ENCODE peak calls at places on chromosome 9, in four cellular contexts. U is transverse colon, B is endothelial cell of umbilical vein, N is HCT116. L is an unnamed sample.
A peak's percentile ranks its signal among the peaks of the same experiment; 100 is the strongest.

GRCh38 chr9:128122809-128123175 is 4.7 kb downstream of the PTGES2 start:
- DNase-seq in U (no peak), B (no peak), N (no peak), L (no peak)

GRCh38 chr9:109001275-109001676 is 12.0 kb downstream of the CTNNAL1 start:
- DNase-seq in U (no peak), B (peak; percentile 62), N (peak; percentile 83), L (no peak)

GRCh38 chr9:77980622-77981021 is 51.0 kb downstream of the GNAQ start:
- DNase-seq in U (no peak), B (peak; percentile 37), N (no peak), L (no peak)

GRCh38 chr9:93121316-93122241 is 12.5 kb downstream of the NINJ1 start:
- DNase-seq in U (peak; percentile 5), B (no peak), N (no peak), L (peak; percentile 63)

GRCh38 chr9:109894921-109895758 is 115.1 kb downstream of the PALM2AKAP2 start:
- DNase-seq in U (no peak), B (no peak), N (no peak), L (no peak)

GRCh38 chr9:113164536-113165300 is 13.9 kb downstream of the SLC31A2 start:
- DNase-seq in U (no peak), B (no peak), N (no peak), L (peak; percentile 76)

GRCh38 chr9:121369595-121370265 is at the start of gene STOM:
- DNase-seq in U (peak; percentile 81), B (peak; percentile 89), N (no peak), L (peak; percentile 97)

GRCh38 chr9:36933676-36934215 is 100.3 kb downstream of the PAX5 start:
- DNase-seq in U (no peak), B (no peak), N (no peak), L (no peak)

GRCh38 chr9:19342927-19343326 is 37.1 kb downstream of the RPS6 start:
- DNase-seq in U (no peak), B (peak; percentile 69), N (no peak), L (no peak)

GRCh38 chr9:87545858-87546257 is 48.2 kb downstream of the DAPK1 start:
- DNase-seq in U (no peak), B (peak; percentile 82), N (no peak), L (no peak)

GRCh38 chr9:16143947-16144890 is 591.4 kb downstream of the CCDC171 start:
- DNase-seq in U (no peak), B (no peak), N (no peak), L (no peak)

GRCh38 chr9:101311759-101312420 is 72.9 kb downstream of the BAAT start:
- DNase-seq in U (no peak), B (peak; percentile 76), N (peak; percentile 83), L (no peak)

GRCh38 chr9:91207481-91207888 is 154.2 kb downstream of the AUH start:
- DNase-seq in U (no peak), B (no peak), N (no peak), L (no peak)

GRCh38 chr9:97315550-97315949 is 8.1 kb downstream of the CCDC180 start:
- DNase-seq in U (no peak), B (no peak), N (no peak), L (no peak)

GRCh38 chr9:21070171-21070571 is 7.6 kb downstream of the IFNB1 start:
- DNase-seq in U (peak; percentile 13), B (peak; percentile 97), N (peak; percentile 16), L (peak; percentile 80)

GRCh38 chr9:96126321-96126881 is 175.6 kb downstream of the HSD17B3 start:
- DNase-seq in U (no peak), B (no peak), N (no peak), L (no peak)

GRCh38 chr9:90062982-90063381 is 458.2 kb downstream of the GADD45G start:
- DNase-seq in U (no peak), B (no peak), N (no peak), L (no peak)

GRCh38 chr9:101119206-101119819 is 90.8 kb downstream of the PLPPR1 start:
- DNase-seq in U (peak; percentile 49), B (peak; percentile 64), N (peak; percentile 28), L (no peak)

GRCh38 chr9:107474124-107474523 is 15.4 kb downstream of the KLF4 start:
- DNase-seq in U (no peak), B (no peak), N (no peak), L (no peak)

GRCh38 chr9:101462558-101462957 is 27.0 kb upstream of the ALDOB start:
- DNase-seq in U (no peak), B (peak; percentile 12), N (no peak), L (no peak)

GRCh38 chr9:124248066-124248465 is 9.7 kb upstream of the NEK6 start:
- DNase-seq in U (no peak), B (no peak), N (no peak), L (peak; percentile 56)
- TF ChIP-seq CTCF in U (no peak), B (no peak), N (no peak), L (no peak)

GRCh38 chr9:134591573-134591981 is 50.0 kb upstream of the COL5A1 start:
- DNase-seq in U (no peak), B (no peak), N (no peak), L (no peak)

GRCh38 chr9:134590240-134591081 is 51.1 kb upstream of the COL5A1 start:
- DNase-seq in U (no peak), B (no peak), N (no peak), L (no peak)

GRCh38 chr9:134591082-134591571 is 50.5 kb upstream of the COL5A1 start:
- DNase-seq in U (no peak), B (no peak), N (no peak), L (no peak)

GRCh38 chr9:134592018-134592818 is 49.4 kb upstream of the COL5A1 start:
- DNase-seq in U (no peak), B (no peak), N (no peak), L (peak; percentile 69)

GRCh38 chr9:134589748-134590147 is 51.9 kb upstream of the COL5A1 start:
- DNase-seq in U (no peak), B (no peak), N (no peak), L (no peak)
- H3K4me1 ChIP-seq in U (no peaks in the 10 kb centered on the region), B (no peaks in the 10 kb centered on the region), N (no peaks in the 10 kb centered on the region), L (no peaks in the 10 kb centered on the region)

GRCh38 chr9:34592895-34593601 is 3.5 kb upstream of the CNTFR start:
- DNase-seq in U (peak; percentile 56), B (no peak), N (no peak), L (peak; percentile 92)
- TF ChIP-seq POLR2AphosphoS5 in U (no peak), B (no peak), N (no peak), L (no peak)

DNA sequence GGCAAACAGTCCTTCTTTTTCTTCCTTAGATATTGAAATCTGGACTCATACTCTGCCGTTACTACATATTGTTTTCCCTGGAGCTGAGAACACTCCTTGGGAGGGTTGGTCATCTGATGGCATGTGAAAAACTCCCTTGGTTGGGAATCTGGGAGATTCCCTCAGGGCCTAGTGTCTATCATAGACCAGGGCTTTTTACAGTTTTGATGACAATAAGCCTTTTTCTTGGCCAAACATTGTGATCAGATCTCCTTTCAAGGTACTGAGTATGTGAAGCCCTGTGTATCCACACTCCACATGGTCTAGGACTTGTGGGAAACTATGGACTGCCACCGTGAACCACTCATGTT is 32.9 kb downstream of the TMEM252 start:
- DNase-seq in U (no peak), B (no peak), N (no peak), L (no peak)
- TF ChIP-seq CTCF in U (no peak), B (no peak), N (no peak), L (no peak)

DNA sequence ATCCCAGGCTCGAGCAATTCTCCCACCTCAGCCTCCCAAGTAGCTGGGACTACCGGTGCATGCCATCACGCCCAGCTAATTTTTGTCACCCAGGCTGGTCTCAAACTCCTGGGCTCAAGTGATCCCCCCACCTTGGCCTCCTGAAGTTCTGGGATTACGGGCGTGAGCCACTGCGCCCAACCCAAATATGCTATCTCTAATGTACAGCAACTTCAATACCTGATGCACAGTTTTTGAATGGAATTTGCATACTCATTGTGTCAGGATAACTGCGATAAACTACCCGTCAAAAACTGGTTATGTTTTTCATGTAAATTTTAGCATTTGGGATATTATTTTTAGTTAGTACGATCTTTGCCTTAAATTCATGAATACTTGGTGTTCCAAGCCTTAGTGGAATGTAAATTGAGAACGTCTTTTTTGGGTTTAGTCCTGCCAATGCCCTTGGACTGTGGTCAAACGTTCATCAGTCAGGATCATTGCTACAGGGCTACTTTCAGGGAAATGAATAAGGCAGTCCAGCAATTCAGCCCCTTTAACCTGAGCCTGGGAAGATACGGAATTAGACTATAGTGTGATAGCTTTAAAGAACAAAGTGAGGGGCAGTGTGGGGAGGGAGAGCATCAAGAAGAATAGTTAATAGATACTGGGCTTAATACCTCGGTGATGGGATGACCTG is 4.5 kb downstream of the UGCG start:
- DNase-seq in U (no peak), B (no peak), N (no peak), L (no peak)
- H3K4me1 ChIP-seq in U (peaks cover 41% of the 10 kb centered on the region), B (peaks cover 35% of the 10 kb centered on the region), N (peaks cover 15% of the 10 kb centered on the region), L (peaks cover 59% of the 10 kb centered on the region)

DNA sequence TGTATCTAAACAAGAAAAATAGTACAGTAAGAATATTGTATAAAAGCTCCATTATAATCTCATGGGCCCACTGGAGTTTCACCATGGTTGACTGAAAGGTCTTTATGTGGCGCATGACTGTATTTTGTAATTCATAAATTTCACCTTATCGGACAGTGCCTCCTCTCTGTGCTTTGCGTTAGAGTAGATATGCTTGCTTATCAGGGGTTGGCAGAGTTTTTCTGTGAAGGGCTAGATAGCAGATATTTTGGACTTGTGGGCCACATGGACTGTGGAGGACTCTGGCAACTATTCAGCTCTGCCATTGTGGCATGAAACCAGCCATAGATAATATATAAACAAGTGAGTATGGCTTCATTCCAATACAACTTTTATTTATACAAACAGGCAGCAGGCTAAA is 23.2 kb downstream of the GAPVD1 start:
- DNase-seq in U (no peak), B (no peak), N (no peak), L (no peak)
- TF ChIP-seq POLR2AphosphoS5 in U (no peak), B (no peak), N (no peak), L (no peak)

GRCh38 chr9:4197548-4197947 is 102.3 kb downstream of the GLIS3 start:
- DNase-seq in U (no peak), B (no peak), N (no peak), L (no peak)
- TF ChIP-seq CTCF in U (peak; percentile 31), B (peak; percentile 53), N (peak; percentile 27), L (peak; percentile 16)

GRCh38 chr9:137193771-137194170 is 5.3 kb downstream of the SSNA1 start:
- DNase-seq in U (no peak), B (no peak), N (no peak), L (no peak)

GRCh38 chr9:137195525-137196220 is 4.9 kb downstream of the TPRN start:
- DNase-seq in U (peak; percentile 88), B (no peak), N (no peak), L (no peak)

GRCh38 chr9:137194909-137195308 is 5.6 kb downstream of the TPRN start:
- DNase-seq in U (peak; percentile 79), B (no peak), N (no peak), L (no peak)

GRCh38 chr9:137192859-137193258 is 4.4 kb downstream of the SSNA1 start:
- DNase-seq in U (no peak), B (no peak), N (no peak), L (no peak)

GRCh38 chr9:137194388-137194787 is 5.9 kb downstream of the SSNA1 start:
- DNase-seq in U (no peak), B (no peak), N (no peak), L (no peak)
- H3K4me1 ChIP-seq in U (peaks cover 68% of the 10 kb centered on the region), B (peaks cover 8% of the 10 kb centered on the region), N (peaks cover 35% of the 10 kb centered on the region), L (peaks cover 38% of the 10 kb centered on the region)

L was measured in sigmoid colon.